ENCODE peak calls at places on chromosomes 3 and 15, in four cellular contexts. Y, B, L and A are unnamed samples.

GRCh38 chr3:172713316-172713715 is 2.4 kb upstream of the NCEH1 start:
- DNase-seq in B (no peak), Y (no peak), L (no peak), A (no peak)

GRCh38 chr3:115833074-115833473 is 209.8 kb downstream of the GAP43 start:
- DNase-seq in L (no peak), Y (no peak), B (no peak), A (no peak)

GRCh38 chr3:128075516-128076464 is 23.6 kb downstream of the SEC61A1 start:
- DNase-seq in B (no peak), L (peak), Y (peak), A (no peak)

GRCh38 chr15:88543065-88543776 is 3.3 kb downstream of the DET1 start:
- DNase-seq in L (no peak), Y (no peak), B (no peak), A (no peak)

GRCh38 chr3:100289339-100289738 is 28.5 kb downstream of the TBC1D23 start:
- DNase-seq in B (no peak), Y (no peak), L (no peak), A (no peak)

GRCh38 chr3:153315781-153316180 is 153.8 kb downstream of the RAP2B start:
- DNase-seq in B (no peak), L (no peak), Y (no peak), A (no peak)

GRCh38 chr3:42823351-42823750 is 14.1 kb downstream of the ACKR2 start:
- DNase-seq in Y (no peak), L (no peak), B (peak), A (peak)

GRCh38 chr15:25171111-25171811 is 216.5 kb downstream of the SNRPN start:
- DNase-seq in Y (no peak), B (no peak), L (peak), A (no peak)

GRCh38 chr3:184874709-184875644 is 63.0 kb downstream of the VPS8 start:
- DNase-seq in B (peak), Y (no peak), L (no peak), A (no peak)

GRCh38 chr15:67039349-67040075 is 25.9 kb upstream of the SMAD3 start:
- DNase-seq in B (peak), Y (no peak), L (no peak), A (no peak)

GRCh38 chr3:8328971-8329370 is 172.7 kb upstream of the LMCD1 start:
- DNase-seq in B (no peak), Y (no peak), L (no peak), A (no peak)

GRCh38 chr3:194373912-194374311 is 4.4 kb upstream of the LRRC15 start:
- DNase-seq in Y (no peak), B (no peak), L (no peak), A (no peak)

GRCh38 chr15:81071130-81071529 is 62.9 kb upstream of the CFAP161 start:
- DNase-seq in B (no peak), L (no peak), Y (no peak), A (no peak)

GRCh38 chr3:187044206-187044605 is 95.1 kb downstream of the RPL39L start:
- DNase-seq in L (no peak), Y (no peak), B (no peak), A (no peak)

GRCh38 chr15:33675246-33675645 is 293.1 kb upstream of the CHRM5 start:
- DNase-seq in B (peak), L (no peak), Y (no peak), A (no peak)

GRCh38 chr3:177065285-177066028 is 131.8 kb downstream of the TBL1XR1 start:
- DNase-seq in Y (no peak), L (no peak), B (no peak), A (no peak)

GRCh38 chr3:129316121-129317013 is 37.7 kb downstream of the HMCES start:
- DNase-seq in L (peak), Y (peak), B (peak), A (no peak)

GRCh38 chr3:31247850-31248618 is 284.7 kb upstream of the STT3B start:
- DNase-seq in B (no peak), L (no peak), Y (no peak), A (no peak)

GRCh38 chr15:63918317-63918672 is 84.5 kb upstream of the HERC1 start:
- DNase-seq in L (no peak), Y (no peak), B (peak), A (no peak)

GRCh38 chr3:42306499-42306898 is 40.5 kb upstream of the CCK start:
- DNase-seq in Y (no peak), B (no peak), L (no peak), A (no peak)

GRCh38 chr3:23206371-23206770 is 3.2 kb downstream of the UBE2E2 start:
- DNase-seq in L (no peak), Y (no peak), B (no peak), A (no peak)

GRCh38 chr3:72738752-72739520 is 109.3 kb downstream of the SHQ1 start:
- DNase-seq in L (peak), B (peak), Y (no peak), A (no peak)

GRCh38 chr3:129602730-129603560 is 3.5 kb downstream of the PLXND1 start:
- DNase-seq in Y (peak), L (no peak), B (peak), A (no peak)

GRCh38 chr3:119181765-119182164 is 8.4 kb downstream of the UPK1B start:
- DNase-seq in B (no peak), L (no peak), Y (no peak), A (peak)

GRCh38 chr3:178671261-178672191 is 135.3 kb downstream of the KCNMB2 start:
- DNase-seq in L (no peak), Y (peak), B (no peak), A (peak)